ENCODE peak calls at places on chromosomes 13 and 19, in nine cellular contexts. One of them, this sample, is unnamed.

GRCh38 chr19:18771328-18772242 is 19.5 kb downstream of the COMP start:
- DNase-seq in ELF-1: no peak
- DNase-seq in GM06990: no peak
- DNase-seq in lung: no peak
- DNase-seq in activated T-helper 1 cell treated with Interleukin-2 at 50 U/mL for 16 hours: no peak
- DNase-seq in dorsolateral prefrontal cortex: no peak
- DNase-seq in cardiac muscle cell: peak; percentile 44
- DNase-seq in effector CD4-positive, alpha-beta T cell: no peak
- DNase-seq in GF-D8: no peak
- DNase-seq in this sample: no peak

GRCh38 chr19:29260477-29261317 is 47.7 kb upstream of the UQCRFS1 start:
- DNase-seq in ELF-1: no peak
- DNase-seq in GM06990: no peak
- DNase-seq in lung: no peak
- DNase-seq in activated T-helper 1 cell treated with Interleukin-2 at 50 U/mL for 16 hours: no peak
- DNase-seq in dorsolateral prefrontal cortex: no peak
- DNase-seq in cardiac muscle cell: peak; percentile 60
- DNase-seq in effector CD4-positive, alpha-beta T cell: no peak
- DNase-seq in GF-D8: peak; percentile 9
- DNase-seq in this sample: no peak

GRCh38 chr19:48393196-48393558 is 291 bp upstream of the GRIN2D start:
- DNase-seq in ELF-1: peak; percentile 67
- DNase-seq in GM06990: no peak
- DNase-seq in lung: no peak
- DNase-seq in activated T-helper 1 cell treated with Interleukin-2 at 50 U/mL for 16 hours: no peak
- DNase-seq in dorsolateral prefrontal cortex: no peak
- DNase-seq in cardiac muscle cell: no peak
- DNase-seq in effector CD4-positive, alpha-beta T cell: no peak
- DNase-seq in GF-D8: no peak
- DNase-seq in this sample: no peak

GRCh38 chr13:51826606-51827005 is 18.4 kb downstream of the TMEM272 start:
- DNase-seq in ELF-1: no peak
- DNase-seq in GM06990: no peak
- DNase-seq in lung: no peak
- DNase-seq in activated T-helper 1 cell treated with Interleukin-2 at 50 U/mL for 16 hours: no peak
- DNase-seq in dorsolateral prefrontal cortex: no peak
- DNase-seq in cardiac muscle cell: no peak
- DNase-seq in effector CD4-positive, alpha-beta T cell: no peak
- DNase-seq in GF-D8: no peak
- DNase-seq in this sample: no peak

GRCh38 chr13:101467415-101467814 is 14.9 kb downstream of the ITGBL1 start:
- DNase-seq in ELF-1: no peak
- DNase-seq in GM06990: no peak
- DNase-seq in lung: no peak
- DNase-seq in activated T-helper 1 cell treated with Interleukin-2 at 50 U/mL for 16 hours: no peak
- DNase-seq in dorsolateral prefrontal cortex: no peak
- DNase-seq in cardiac muscle cell: no peak
- DNase-seq in effector CD4-positive, alpha-beta T cell: no peak
- DNase-seq in GF-D8: no peak
- DNase-seq in this sample: no peak

GRCh38 chr13:39209731-39210633 is 171.7 kb downstream of the NHLRC3 start:
- DNase-seq in ELF-1: no peak
- DNase-seq in GM06990: no peak
- DNase-seq in lung: no peak
- DNase-seq in activated T-helper 1 cell treated with Interleukin-2 at 50 U/mL for 16 hours: no peak
- DNase-seq in dorsolateral prefrontal cortex: no peak
- DNase-seq in cardiac muscle cell: no peak
- DNase-seq in effector CD4-positive, alpha-beta T cell: no peak
- DNase-seq in GF-D8: no peak
- DNase-seq in this sample: no peak

GRCh38 chr19:15562861-15563260 is 52.2 kb upstream of the CYP4F8 start:
- DNase-seq in ELF-1: no peak
- DNase-seq in GM06990: no peak
- DNase-seq in lung: no peak
- DNase-seq in activated T-helper 1 cell treated with Interleukin-2 at 50 U/mL for 16 hours: no peak
- DNase-seq in dorsolateral prefrontal cortex: no peak
- DNase-seq in cardiac muscle cell: no peak
- DNase-seq in effector CD4-positive, alpha-beta T cell: no peak
- DNase-seq in GF-D8: no peak
- DNase-seq in this sample: no peak

GRCh38 chr13:97975851-97976550 is 22.5 kb downstream of the IPO5 start:
- DNase-seq in ELF-1: peak; percentile 89
- DNase-seq in GM06990: peak; percentile 92
- DNase-seq in lung: peak; percentile 87
- DNase-seq in activated T-helper 1 cell treated with Interleukin-2 at 50 U/mL for 16 hours: peak; percentile 89
- DNase-seq in dorsolateral prefrontal cortex: peak; percentile 82
- DNase-seq in cardiac muscle cell: peak; percentile 96
- DNase-seq in effector CD4-positive, alpha-beta T cell: peak; percentile 86
- DNase-seq in GF-D8: peak; percentile 75
- DNase-seq in this sample: peak; percentile 53

GRCh38 chr13:73411067-73411809 is 352.4 kb downstream of the KLF5 start:
- DNase-seq in ELF-1: no peak
- DNase-seq in GM06990: no peak
- DNase-seq in lung: no peak
- DNase-seq in activated T-helper 1 cell treated with Interleukin-2 at 50 U/mL for 16 hours: no peak
- DNase-seq in dorsolateral prefrontal cortex: no peak
- DNase-seq in cardiac muscle cell: no peak
- DNase-seq in effector CD4-positive, alpha-beta T cell: no peak
- DNase-seq in GF-D8: no peak
- DNase-seq in this sample: no peak

GRCh38 chr13:25633108-25633507 is 261.3 kb downstream of the ATP8A2 start:
- DNase-seq in ELF-1: no peak
- DNase-seq in GM06990: no peak
- DNase-seq in lung: no peak
- DNase-seq in activated T-helper 1 cell treated with Interleukin-2 at 50 U/mL for 16 hours: no peak
- DNase-seq in dorsolateral prefrontal cortex: no peak
- DNase-seq in cardiac muscle cell: no peak
- DNase-seq in effector CD4-positive, alpha-beta T cell: no peak
- DNase-seq in GF-D8: no peak
- DNase-seq in this sample: no peak

GRCh38 chr19:41226053-41226873 is 7.2 kb downstream of the AXL start:
- DNase-seq in ELF-1: peak; percentile 79
- DNase-seq in GM06990: no peak
- DNase-seq in lung: peak; percentile 51
- DNase-seq in activated T-helper 1 cell treated with Interleukin-2 at 50 U/mL for 16 hours: peak; percentile 11
- DNase-seq in dorsolateral prefrontal cortex: peak; percentile 16
- DNase-seq in cardiac muscle cell: peak; percentile 63
- DNase-seq in effector CD4-positive, alpha-beta T cell: peak; percentile 19
- DNase-seq in GF-D8: no peak
- DNase-seq in this sample: peak; percentile 59

GRCh38 chr13:27500806-27501534 is 50.6 kb upstream of the MTIF3 start:
- DNase-seq in ELF-1: no peak
- DNase-seq in GM06990: no peak
- DNase-seq in lung: no peak
- DNase-seq in activated T-helper 1 cell treated with Interleukin-2 at 50 U/mL for 16 hours: no peak
- DNase-seq in dorsolateral prefrontal cortex: no peak
- DNase-seq in cardiac muscle cell: peak; percentile 54
- DNase-seq in effector CD4-positive, alpha-beta T cell: no peak
- DNase-seq in GF-D8: no peak
- DNase-seq in this sample: no peak

GRCh38 chr13:97249797-97250495 is 27.8 kb downstream of the MBNL2 start:
- DNase-seq in ELF-1: no peak
- DNase-seq in GM06990: no peak
- DNase-seq in lung: no peak
- DNase-seq in activated T-helper 1 cell treated with Interleukin-2 at 50 U/mL for 16 hours: no peak
- DNase-seq in dorsolateral prefrontal cortex: no peak
- DNase-seq in cardiac muscle cell: no peak
- DNase-seq in effector CD4-positive, alpha-beta T cell: no peak
- DNase-seq in GF-D8: no peak
- DNase-seq in this sample: no peak

GRCh38 chr19:55284405-55285058 is 735 bp downstream of the BRSK1 start:
- DNase-seq in ELF-1: no peak
- DNase-seq in GM06990: no peak
- DNase-seq in lung: no peak
- DNase-seq in activated T-helper 1 cell treated with Interleukin-2 at 50 U/mL for 16 hours: no peak
- DNase-seq in dorsolateral prefrontal cortex: no peak
- DNase-seq in cardiac muscle cell: no peak
- DNase-seq in effector CD4-positive, alpha-beta T cell: no peak
- DNase-seq in GF-D8: no peak
- DNase-seq in this sample: no peak

GRCh38 chr19:47362321-47362720 is 13.2 kb downstream of the DHX34 start:
- DNase-seq in ELF-1: no peak
- DNase-seq in GM06990: no peak
- DNase-seq in lung: no peak
- DNase-seq in activated T-helper 1 cell treated with Interleukin-2 at 50 U/mL for 16 hours: no peak
- DNase-seq in dorsolateral prefrontal cortex: no peak
- DNase-seq in cardiac muscle cell: no peak
- DNase-seq in effector CD4-positive, alpha-beta T cell: no peak
- DNase-seq in GF-D8: no peak
- DNase-seq in this sample: no peak

GRCh38 chr13:91950803-91951202 is 552.4 kb downstream of the GPC5 start:
- DNase-seq in ELF-1: no peak
- DNase-seq in GM06990: no peak
- DNase-seq in lung: no peak
- DNase-seq in activated T-helper 1 cell treated with Interleukin-2 at 50 U/mL for 16 hours: no peak
- DNase-seq in dorsolateral prefrontal cortex: no peak
- DNase-seq in cardiac muscle cell: no peak
- DNase-seq in effector CD4-positive, alpha-beta T cell: no peak
- DNase-seq in GF-D8: no peak
- DNase-seq in this sample: no peak

GRCh38 chr13:74867460-74867859 is 614.5 kb downstream of the TBC1D4 start:
- DNase-seq in ELF-1: no peak
- DNase-seq in GM06990: no peak
- DNase-seq in lung: no peak
- DNase-seq in activated T-helper 1 cell treated with Interleukin-2 at 50 U/mL for 16 hours: no peak
- DNase-seq in dorsolateral prefrontal cortex: no peak
- DNase-seq in cardiac muscle cell: no peak
- DNase-seq in effector CD4-positive, alpha-beta T cell: no peak
- DNase-seq in GF-D8: no peak
- DNase-seq in this sample: no peak

GRCh38 chr13:54133721-54134120 is 1105.1 kb downstream of the OLFM4 start:
- DNase-seq in ELF-1: no peak
- DNase-seq in GM06990: no peak
- DNase-seq in lung: no peak
- DNase-seq in activated T-helper 1 cell treated with Interleukin-2 at 50 U/mL for 16 hours: no peak
- DNase-seq in dorsolateral prefrontal cortex: no peak
- DNase-seq in cardiac muscle cell: no peak
- DNase-seq in effector CD4-positive, alpha-beta T cell: no peak
- DNase-seq in GF-D8: no peak
- DNase-seq in this sample: no peak

GRCh38 chr13:74438911-74439310 is 304.7 kb upstream of the KLF12 start:
- DNase-seq in ELF-1: no peak
- DNase-seq in GM06990: no peak
- DNase-seq in lung: no peak
- DNase-seq in activated T-helper 1 cell treated with Interleukin-2 at 50 U/mL for 16 hours: no peak
- DNase-seq in dorsolateral prefrontal cortex: peak; percentile 23
- DNase-seq in cardiac muscle cell: no peak
- DNase-seq in effector CD4-positive, alpha-beta T cell: no peak
- DNase-seq in GF-D8: no peak
- DNase-seq in this sample: no peak

GRCh38 chr13:24664726-24665409 is 15.3 kb upstream of the ATP12A start:
- DNase-seq in ELF-1: no peak
- DNase-seq in GM06990: no peak
- DNase-seq in lung: no peak
- DNase-seq in activated T-helper 1 cell treated with Interleukin-2 at 50 U/mL for 16 hours: no peak
- DNase-seq in dorsolateral prefrontal cortex: no peak
- DNase-seq in cardiac muscle cell: no peak
- DNase-seq in effector CD4-positive, alpha-beta T cell: no peak
- DNase-seq in GF-D8: no peak
- DNase-seq in this sample: no peak

GRCh38 chr13:106151056-106151699 is 384.3 kb downstream of the EFNB2 start:
- DNase-seq in ELF-1: peak; percentile 45
- DNase-seq in GM06990: no peak
- DNase-seq in lung: no peak
- DNase-seq in activated T-helper 1 cell treated with Interleukin-2 at 50 U/mL for 16 hours: no peak
- DNase-seq in dorsolateral prefrontal cortex: no peak
- DNase-seq in cardiac muscle cell: no peak
- DNase-seq in effector CD4-positive, alpha-beta T cell: no peak
- DNase-seq in GF-D8: no peak
- DNase-seq in this sample: no peak

GRCh38 chr13:99665716-99666115 is 164.4 kb downstream of the TM9SF2 start:
- DNase-seq in ELF-1: no peak
- DNase-seq in GM06990: no peak
- DNase-seq in lung: no peak
- DNase-seq in activated T-helper 1 cell treated with Interleukin-2 at 50 U/mL for 16 hours: no peak
- DNase-seq in dorsolateral prefrontal cortex: no peak
- DNase-seq in cardiac muscle cell: no peak
- DNase-seq in effector CD4-positive, alpha-beta T cell: no peak
- DNase-seq in GF-D8: no peak
- DNase-seq in this sample: no peak

GRCh38 chr13:41182231-41182630 is 12.1 kb downstream of the KBTBD7 start:
- DNase-seq in ELF-1: no peak
- DNase-seq in GM06990: no peak
- DNase-seq in lung: no peak
- DNase-seq in activated T-helper 1 cell treated with Interleukin-2 at 50 U/mL for 16 hours: no peak
- DNase-seq in dorsolateral prefrontal cortex: no peak
- DNase-seq in cardiac muscle cell: no peak
- DNase-seq in effector CD4-positive, alpha-beta T cell: no peak
- DNase-seq in GF-D8: no peak
- DNase-seq in this sample: no peak

GRCh38 chr19:2517881-2518601 is 42.1 kb downstream of the GADD45B start:
- DNase-seq in ELF-1: peak; percentile 72
- DNase-seq in GM06990: no peak
- DNase-seq in lung: no peak
- DNase-seq in activated T-helper 1 cell treated with Interleukin-2 at 50 U/mL for 16 hours: no peak
- DNase-seq in dorsolateral prefrontal cortex: no peak
- DNase-seq in cardiac muscle cell: peak; percentile 49
- DNase-seq in effector CD4-positive, alpha-beta T cell: no peak
- DNase-seq in GF-D8: no peak
- DNase-seq in this sample: no peak

GRCh38 chr19:5393088-5393487 is 52.5 kb upstream of the PTPRS start:
- DNase-seq in ELF-1: no peak
- DNase-seq in GM06990: no peak
- DNase-seq in lung: no peak
- DNase-seq in activated T-helper 1 cell treated with Interleukin-2 at 50 U/mL for 16 hours: no peak
- DNase-seq in dorsolateral prefrontal cortex: no peak
- DNase-seq in cardiac muscle cell: no peak
- DNase-seq in effector CD4-positive, alpha-beta T cell: no peak
- DNase-seq in GF-D8: no peak
- DNase-seq in this sample: no peak

GRCh38 chr13:59269476-59269875 is 894.3 kb downstream of the DIAPH3 start:
- DNase-seq in ELF-1: peak; percentile 12
- DNase-seq in GM06990: no peak
- DNase-seq in lung: no peak
- DNase-seq in activated T-helper 1 cell treated with Interleukin-2 at 50 U/mL for 16 hours: no peak
- DNase-seq in dorsolateral prefrontal cortex: no peak
- DNase-seq in cardiac muscle cell: no peak
- DNase-seq in effector CD4-positive, alpha-beta T cell: no peak
- DNase-seq in GF-D8: no peak
- DNase-seq in this sample: no peak

GRCh38 chr19:1122972-1123363 is 19.2 kb downstream of the GPX4 start:
- DNase-seq in ELF-1: peak; percentile 91
- DNase-seq in GM06990: peak; percentile 79
- DNase-seq in lung: peak; percentile 82
- DNase-seq in activated T-helper 1 cell treated with Interleukin-2 at 50 U/mL for 16 hours: no peak
- DNase-seq in dorsolateral prefrontal cortex: no peak
- DNase-seq in cardiac muscle cell: peak; percentile 81
- DNase-seq in effector CD4-positive, alpha-beta T cell: no peak
- DNase-seq in GF-D8: no peak
- DNase-seq in this sample: no peak

GRCh38 chr19:1063030-1063908 is 3.7 kb upstream of the ARHGAP45 start:
- DNase-seq in ELF-1: no peak
- DNase-seq in GM06990: peak; percentile 79
- DNase-seq in lung: no peak
- DNase-seq in activated T-helper 1 cell treated with Interleukin-2 at 50 U/mL for 16 hours: no peak
- DNase-seq in dorsolateral prefrontal cortex: no peak
- DNase-seq in cardiac muscle cell: no peak
- DNase-seq in effector CD4-positive, alpha-beta T cell: peak; percentile 58
- DNase-seq in GF-D8: no peak
- DNase-seq in this sample: no peak

GRCh38 chr19:54464624-54465266 is 1.2 kb upstream of the LENG9 start:
- DNase-seq in ELF-1: peak; percentile 96
- DNase-seq in GM06990: peak; percentile 93
- DNase-seq in lung: peak; percentile 89
- DNase-seq in activated T-helper 1 cell treated with Interleukin-2 at 50 U/mL for 16 hours: peak; percentile 46
- DNase-seq in dorsolateral prefrontal cortex: peak; percentile 88
- DNase-seq in cardiac muscle cell: peak; percentile 95
- DNase-seq in effector CD4-positive, alpha-beta T cell: peak; percentile 49
- DNase-seq in GF-D8: peak; percentile 84
- DNase-seq in this sample: peak; percentile 90